ENCODE peak calls at places on chromosome 17, in five cellular contexts. V is posterior cingulate gyrus; G is activated CD4-positive, alpha-beta T cell treated with anti-CD3 and anti-CD28 coated beads, Interleukin-2, amount 10 ng/mL, durations not matched to agents 7 days and 5 days; L is AG08396; P is stimulated activated CD4-positive, alpha-beta T cell treated with anti-CD3 and anti-CD28 coated beads, Interleukin-1b, Interleukin-23, amount 100 ng/mL, for 4 hours. F is an unnamed sample.
A peak's percentile ranks its signal among the peaks of the same experiment; 100 is the strongest.

GRCh38 chr17:42072323-42073187 is 22.2 kb upstream of the C17orf113 start:
- DNase-seq in L (peak; percentile 52), V (no peak), G (no peak), P (no peak), F (no peak)

GRCh38 chr17:73747221-73748002 is 103.2 kb upstream of the SDK2 start:
- DNase-seq in L (no peak), V (no peak), G (no peak), P (no peak), F (no peak)

GRCh38 chr17:36697907-36698526 is 96.6 kb downstream of the MRM1 start:
- DNase-seq in P (no peak), V (no peak), G (no peak), L (no peak), F (no peak)

GRCh38 chr17:29778936-29779811 is 150.9 kb downstream of the SSH2 start:
- DNase-seq in L (peak; percentile 62), G (peak; percentile 79), V (peak; percentile 81), P (peak; percentile 77), F (peak; percentile 82)

GRCh38 chr17:10117581-10118001 is 80.8 kb downstream of the GAS7 start:
- DNase-seq in L (no peak), G (no peak), V (peak; percentile 58), P (no peak), F (no peak)

GRCh38 chr17:27533874-27534815 is 77.9 kb downstream of the KSR1 start:
- DNase-seq in V (no peak), L (peak; percentile 84), P (no peak), G (no peak), F (no peak)

GRCh38 chr17:70110443-70110880 is 35.4 kb downstream of the KCNJ16 start:
- DNase-seq in V (no peak), L (no peak), G (no peak), P (no peak), F (no peak)

GRCh38 chr17:40371261-40371929 is 6.9 kb upstream of the GJD3 start:
- DNase-seq in P (no peak), L (no peak), V (no peak), G (peak; percentile 52), F (no peak)

GRCh38 chr17:55632893-55633292 is 89.8 kb downstream of the TMEM100 start:
- DNase-seq in V (no peak), G (no peak), L (peak; percentile 15), P (no peak), F (no peak)

GRCh38 chr17:44376779-44377178 is 12.7 kb downstream of the ITGA2B start:
- DNase-seq in L (no peak), G (no peak), V (no peak), P (no peak), F (no peak)

GRCh38 chr17:15947976-15948752 is 3.2 kb downstream of the ADORA2B start:
- DNase-seq in L (peak; percentile 3), V (no peak), G (no peak), P (no peak), F (no peak)

GRCh38 chr17:6711081-6711674 is 2.0 kb downstream of the SLC13A5 start:
- DNase-seq in L (no peak), V (no peak), G (no peak), P (no peak), F (no peak)

GRCh38 chr17:41915566-41915965 is 3.2 kb downstream of the ACLY start:
- DNase-seq in L (no peak), P (no peak), V (no peak), G (no peak), F (no peak)

GRCh38 chr17:76560877-76561221 is 21.0 kb downstream of the PRCD start:
- DNase-seq in V (no peak), P (no peak), G (no peak), L (no peak), F (no peak)

GRCh38 chr17:53353919-53354351 is 468.8 kb upstream of the KIF2B start:
- DNase-seq in L (no peak), P (no peak), V (peak; percentile 38), G (no peak), F (no peak)

GRCh38 chr17:48374650-48375230 is 55.3 kb downstream of the SKAP1 start:
- DNase-seq in P (no peak), G (peak; percentile 18), V (no peak), L (peak; percentile 6), F (no peak)

GRCh38 chr17:57566724-57567123 is 178.4 kb downstream of the CCDC182 start:
- DNase-seq in P (no peak), G (no peak), V (no peak), L (no peak), F (no peak)

GRCh38 chr17:1150863-1151685 is 28.7 kb downstream of the ABR start:
- DNase-seq in V (no peak), L (no peak), G (no peak), P (no peak), F (no peak)

GRCh38 chr17:71085238-71086033 is 916.1 kb downstream of the KCNJ2 start:
- DNase-seq in G (no peak), V (no peak), P (no peak), L (peak; percentile 6), F (no peak)

GRCh38 chr17:45144199-45145034 is 3.9 kb upstream of the HEXIM1 start:
- DNase-seq in V (peak; percentile 13), G (no peak), P (no peak), L (peak; percentile 56), F (no peak)

GRCh38 chr17:12362853-12363252 is 302.8 kb upstream of the MYOCD start:
- DNase-seq in V (no peak), L (no peak), G (no peak), P (no peak), F (no peak)

GRCh38 chr17:7560172-7561027 is 1.3 kb upstream of the SENP3 start:
- DNase-seq in L (peak; percentile 76), G (peak; percentile 65), V (no peak), P (peak; percentile 56), F (no peak)

GRCh38 chr17:39754161-39754957 is 16.6 kb downstream of the GRB7 start:
- DNase-seq in G (peak; percentile 97), V (peak; percentile 80), L (peak; percentile 99), P (peak; percentile 88), F (peak; percentile 88)

GRCh38 chr17:18229254-18229653 is 3.8 kb downstream of the LLGL1 start:
- DNase-seq in L (no peak), P (no peak), G (no peak), V (no peak), F (no peak)

GRCh38 chr17:67685351-67685750 is 32.4 kb upstream of the NOL11 start:
- DNase-seq in G (no peak), V (no peak), L (no peak), P (no peak), F (no peak)